ENCODE peak calls at places on chromosomes 3 and 15, in six cellular contexts. One of them, this sample, is unnamed.

GRCh38 chr3:142028174-142028833 is 121.0 kb downstream of the TFDP2 start:
- DNase-seq in kidney: no peak
- DNase-seq in cardiac muscle cell: peak
- DNase-seq in progenitor cell of endocrine pancreas: no peak
- DNase-seq in coronary artery: no peak
- DNase-seq in neural progenitor cell: peak
- DNase-seq in this sample: peak

GRCh38 chr3:69209413-69209812 is 87.0 kb upstream of the LMOD3 start:
- DNase-seq in kidney: no peak
- DNase-seq in coronary artery: no peak
- DNase-seq in neural progenitor cell: no peak
- DNase-seq in progenitor cell of endocrine pancreas: no peak
- DNase-seq in cardiac muscle cell: no peak
- DNase-seq in this sample: no peak

GRCh38 chr15:75655911-75656310 is 8.2 kb downstream of the SNX33 start:
- DNase-seq in cardiac muscle cell: no peak
- DNase-seq in coronary artery: no peak
- DNase-seq in progenitor cell of endocrine pancreas: no peak
- DNase-seq in kidney: no peak
- DNase-seq in neural progenitor cell: no peak
- DNase-seq in this sample: no peak

GRCh38 chr3:138726966-138727365 is 107.8 kb downstream of the PIK3CB start:
- DNase-seq in coronary artery: no peak
- DNase-seq in kidney: no peak
- DNase-seq in progenitor cell of endocrine pancreas: no peak
- DNase-seq in neural progenitor cell: no peak
- DNase-seq in cardiac muscle cell: no peak
- DNase-seq in this sample: no peak

GRCh38 chr3:143751643-143752178 is 96.6 kb downstream of the SLC9A9 start:
- DNase-seq in kidney: no peak
- DNase-seq in neural progenitor cell: no peak
- DNase-seq in progenitor cell of endocrine pancreas: no peak
- DNase-seq in cardiac muscle cell: no peak
- DNase-seq in coronary artery: no peak
- DNase-seq in this sample: no peak

GRCh38 chr15:85542895-85543331 is 162.5 kb downstream of the AKAP13 start:
- DNase-seq in coronary artery: no peak
- DNase-seq in progenitor cell of endocrine pancreas: no peak
- DNase-seq in cardiac muscle cell: no peak
- DNase-seq in neural progenitor cell: no peak
- DNase-seq in kidney: no peak
- DNase-seq in this sample: no peak

GRCh38 chr3:14261229-14261628 is 82.6 kb downstream of the LSM3 start:
- DNase-seq in neural progenitor cell: peak
- DNase-seq in kidney: peak
- DNase-seq in coronary artery: peak
- DNase-seq in cardiac muscle cell: peak
- DNase-seq in progenitor cell of endocrine pancreas: peak
- DNase-seq in this sample: no peak

GRCh38 chr15:37220949-37221670 is 120.8 kb upstream of the MEIS2 start:
- DNase-seq in progenitor cell of endocrine pancreas: no peak
- DNase-seq in neural progenitor cell: no peak
- DNase-seq in cardiac muscle cell: no peak
- DNase-seq in coronary artery: no peak
- DNase-seq in kidney: no peak
- DNase-seq in this sample: no peak

GRCh38 chr3:55624238-55624637 is 137.1 kb upstream of the WNT5A start:
- DNase-seq in cardiac muscle cell: no peak
- DNase-seq in coronary artery: no peak
- DNase-seq in neural progenitor cell: no peak
- DNase-seq in progenitor cell of endocrine pancreas: no peak
- DNase-seq in kidney: peak
- DNase-seq in this sample: no peak

GRCh38 chr3:153448146-153448870 is 286.3 kb downstream of the RAP2B start:
- DNase-seq in cardiac muscle cell: no peak
- DNase-seq in coronary artery: no peak
- DNase-seq in kidney: no peak
- DNase-seq in progenitor cell of endocrine pancreas: no peak
- DNase-seq in neural progenitor cell: no peak
- DNase-seq in this sample: no peak

GRCh38 chr15:69472575-69472974 is 20.0 kb downstream of the RPLP1 start:
- DNase-seq in progenitor cell of endocrine pancreas: no peak
- DNase-seq in coronary artery: no peak
- DNase-seq in cardiac muscle cell: no peak
- DNase-seq in kidney: no peak
- DNase-seq in neural progenitor cell: no peak
- DNase-seq in this sample: no peak

GRCh38 chr3:64867204-64867603 is 179.4 kb upstream of the ADAMTS9 start:
- DNase-seq in kidney: no peak
- DNase-seq in cardiac muscle cell: no peak
- DNase-seq in coronary artery: no peak
- DNase-seq in neural progenitor cell: no peak
- DNase-seq in progenitor cell of endocrine pancreas: no peak
- DNase-seq in this sample: no peak

GRCh38 chr3:39180183-39180545 is 12.2 kb downstream of the XIRP1 start:
- DNase-seq in cardiac muscle cell: no peak
- DNase-seq in neural progenitor cell: no peak
- DNase-seq in coronary artery: no peak
- DNase-seq in kidney: no peak
- DNase-seq in progenitor cell of endocrine pancreas: no peak
- DNase-seq in this sample: no peak

GRCh38 chr3:185859294-185859972 is 34.6 kb upstream of the IGF2BP2 start:
- DNase-seq in kidney: no peak
- DNase-seq in coronary artery: no peak
- DNase-seq in progenitor cell of endocrine pancreas: no peak
- DNase-seq in neural progenitor cell: no peak
- DNase-seq in cardiac muscle cell: no peak
- DNase-seq in this sample: no peak

GRCh38 chr15:73586006-73586654 is 47.1 kb downstream of the NPTN start:
- DNase-seq in cardiac muscle cell: no peak
- DNase-seq in neural progenitor cell: no peak
- DNase-seq in coronary artery: no peak
- DNase-seq in progenitor cell of endocrine pancreas: no peak
- DNase-seq in kidney: no peak
- DNase-seq in this sample: no peak

GRCh38 chr3:159487304-159487703 is 501.3 kb upstream of the IL12A start:
- DNase-seq in kidney: no peak
- DNase-seq in progenitor cell of endocrine pancreas: no peak
- DNase-seq in neural progenitor cell: no peak
- DNase-seq in coronary artery: no peak
- DNase-seq in cardiac muscle cell: no peak
- DNase-seq in this sample: no peak

GRCh38 chr3:43915546-43915945 is 224.8 kb downstream of the ABHD5 start:
- DNase-seq in kidney: no peak
- DNase-seq in coronary artery: no peak
- DNase-seq in neural progenitor cell: no peak
- DNase-seq in progenitor cell of endocrine pancreas: no peak
- DNase-seq in cardiac muscle cell: no peak
- DNase-seq in this sample: no peak

GRCh38 chr3:133152056-133152455 is 113.9 kb downstream of the TMEM108 start:
- DNase-seq in kidney: no peak
- DNase-seq in neural progenitor cell: no peak
- DNase-seq in cardiac muscle cell: no peak
- DNase-seq in coronary artery: no peak
- DNase-seq in progenitor cell of endocrine pancreas: no peak
- DNase-seq in this sample: no peak

GRCh38 chr3:19937459-19938362 is 3.7 kb upstream of the EFHB start:
- DNase-seq in coronary artery: no peak
- DNase-seq in cardiac muscle cell: no peak
- DNase-seq in progenitor cell of endocrine pancreas: no peak
- DNase-seq in neural progenitor cell: no peak
- DNase-seq in kidney: no peak
- DNase-seq in this sample: no peak

GRCh38 chr3:161409069-161409468 is 37.8 kb upstream of the SPTSSB start:
- DNase-seq in kidney: no peak
- DNase-seq in progenitor cell of endocrine pancreas: no peak
- DNase-seq in cardiac muscle cell: no peak
- DNase-seq in coronary artery: no peak
- DNase-seq in neural progenitor cell: peak
- DNase-seq in this sample: no peak

GRCh38 chr15:42215854-42216829 is 8.0 kb upstream of the VPS39 start:
- DNase-seq in progenitor cell of endocrine pancreas: no peak
- DNase-seq in cardiac muscle cell: peak
- DNase-seq in kidney: no peak
- DNase-seq in neural progenitor cell: no peak
- DNase-seq in coronary artery: no peak
- DNase-seq in this sample: no peak

GRCh38 chr15:71756574-71757352 is 53.6 kb upstream of the NR2E3 start:
- DNase-seq in coronary artery: no peak
- DNase-seq in neural progenitor cell: no peak
- DNase-seq in kidney: no peak
- DNase-seq in cardiac muscle cell: no peak
- DNase-seq in progenitor cell of endocrine pancreas: no peak
- DNase-seq in this sample: no peak

GRCh38 chr3:151156618-151157216 is 46.3 kb downstream of the GPR171 start:
- DNase-seq in coronary artery: no peak
- DNase-seq in neural progenitor cell: peak
- DNase-seq in kidney: no peak
- DNase-seq in cardiac muscle cell: peak
- DNase-seq in progenitor cell of endocrine pancreas: no peak
- DNase-seq in this sample: no peak

GRCh38 chr3:171178714-171179113 is 152.2 kb upstream of the SLC2A2 start:
- DNase-seq in coronary artery: no peak
- DNase-seq in kidney: no peak
- DNase-seq in progenitor cell of endocrine pancreas: no peak
- DNase-seq in neural progenitor cell: no peak
- DNase-seq in cardiac muscle cell: no peak
- DNase-seq in this sample: no peak
- TF ChIP-seq CTCF in coronary artery: no peak
- TF ChIP-seq CTCF in kidney: no peak
- TF ChIP-seq CTCF in progenitor cell of endocrine pancreas: no peak
- TF ChIP-seq CTCF in neural progenitor cell: no peak
- TF ChIP-seq CTCF in cardiac muscle cell: no peak
- TF ChIP-seq CTCF in this sample: no peak

GRCh38 chr3:82493858-82494257 is 732.4 kb upstream of the GBE1 start:
- DNase-seq in kidney: no peak
- DNase-seq in coronary artery: no peak
- DNase-seq in cardiac muscle cell: no peak
- DNase-seq in progenitor cell of endocrine pancreas: no peak
- DNase-seq in neural progenitor cell: no peak
- DNase-seq in this sample: no peak

GRCh38 chr3:82498186-82498585 is 736.7 kb upstream of the GBE1 start:
- DNase-seq in cardiac muscle cell: no peak
- DNase-seq in coronary artery: no peak
- DNase-seq in neural progenitor cell: no peak
- DNase-seq in progenitor cell of endocrine pancreas: no peak
- DNase-seq in kidney: no peak
- DNase-seq in this sample: no peak

GRCh38 chr3:82494977-82495489 is 733.6 kb upstream of the GBE1 start:
- DNase-seq in cardiac muscle cell: no peak
- DNase-seq in progenitor cell of endocrine pancreas: no peak
- DNase-seq in neural progenitor cell: no peak
- DNase-seq in coronary artery: no peak
- DNase-seq in kidney: no peak
- DNase-seq in this sample: no peak

GRCh38 chr3:82495655-82496054 is 734.2 kb upstream of the GBE1 start:
- DNase-seq in neural progenitor cell: no peak
- DNase-seq in coronary artery: no peak
- DNase-seq in progenitor cell of endocrine pancreas: no peak
- DNase-seq in cardiac muscle cell: no peak
- DNase-seq in kidney: no peak
- DNase-seq in this sample: no peak

GRCh38 chr3:82496890-82497560 is 735.6 kb upstream of the GBE1 start:
- DNase-seq in coronary artery: no peak
- DNase-seq in cardiac muscle cell: peak
- DNase-seq in neural progenitor cell: peak
- DNase-seq in kidney: no peak
- DNase-seq in progenitor cell of endocrine pancreas: no peak
- DNase-seq in this sample: no peak
- TF ChIP-seq CTCF in coronary artery: no peak
- TF ChIP-seq CTCF in cardiac muscle cell: no peak
- TF ChIP-seq CTCF in neural progenitor cell: peak
- TF ChIP-seq CTCF in kidney: peak
- TF ChIP-seq CTCF in progenitor cell of endocrine pancreas: peak
- TF ChIP-seq CTCF in this sample: peak

GRCh38 chr3:194908432-194908966 is 222.8 kb downstream of the FAM43A start:
- DNase-seq in neural progenitor cell: no peak
- DNase-seq in coronary artery: no peak
- DNase-seq in kidney: no peak
- DNase-seq in progenitor cell of endocrine pancreas: no peak
- DNase-seq in cardiac muscle cell: no peak
- DNase-seq in this sample: no peak
- TF ChIP-seq CTCF in neural progenitor cell: no peak
- TF ChIP-seq CTCF in coronary artery: no peak
- TF ChIP-seq CTCF in kidney: no peak
- TF ChIP-seq CTCF in progenitor cell of endocrine pancreas: no peak
- TF ChIP-seq CTCF in cardiac muscle cell: no peak
- TF ChIP-seq CTCF in this sample: no peak

GRCh38 chr3:110314512-110315114 is 757.0 kb upstream of the NECTIN3 start:
- DNase-seq in progenitor cell of endocrine pancreas: peak
- DNase-seq in neural progenitor cell: peak
- DNase-seq in cardiac muscle cell: peak
- DNase-seq in kidney: no peak
- DNase-seq in coronary artery: no peak
- DNase-seq in this sample: peak
- TF ChIP-seq CTCF in progenitor cell of endocrine pancreas: peak
- TF ChIP-seq CTCF in neural progenitor cell: peak
- TF ChIP-seq CTCF in cardiac muscle cell: peak
- TF ChIP-seq CTCF in kidney: peak
- TF ChIP-seq CTCF in coronary artery: peak
- TF ChIP-seq CTCF in this sample: peak

GRCh38 chr15:23869391-23869790 is 182.3 kb upstream of the NDN start:
- DNase-seq in neural progenitor cell: peak
- DNase-seq in kidney: peak
- DNase-seq in cardiac muscle cell: peak
- DNase-seq in coronary artery: no peak
- DNase-seq in progenitor cell of endocrine pancreas: peak
- DNase-seq in this sample: no peak

GRCh38 chr15:23860846-23861245 is 173.7 kb upstream of the NDN start:
- DNase-seq in kidney: no peak
- DNase-seq in neural progenitor cell: no peak
- DNase-seq in coronary artery: no peak
- DNase-seq in cardiac muscle cell: peak
- DNase-seq in progenitor cell of endocrine pancreas: no peak
- DNase-seq in this sample: no peak

DNA sequence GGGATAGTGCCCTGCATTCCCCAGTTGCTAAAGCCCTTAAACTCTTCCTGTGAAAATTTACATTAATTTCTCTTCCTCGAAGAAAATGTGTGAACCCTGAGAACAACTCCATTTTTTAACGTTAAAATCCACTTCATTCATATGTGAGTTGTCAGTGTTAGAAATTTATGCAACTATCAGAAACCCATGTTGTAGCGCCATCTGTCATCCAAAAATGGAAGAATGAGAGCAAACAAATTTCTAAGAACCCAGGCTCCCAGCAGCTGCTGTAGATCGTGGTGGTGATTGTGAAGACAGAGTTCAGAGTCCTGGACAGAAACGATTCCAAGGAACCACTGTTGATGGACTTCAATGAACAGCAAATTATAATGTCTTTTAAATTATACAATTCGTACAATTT is 179.7 kb upstream of the NDN start:
- DNase-seq in kidney: no peak
- DNase-seq in coronary artery: no peak
- DNase-seq in progenitor cell of endocrine pancreas: no peak
- DNase-seq in neural progenitor cell: peak
- DNase-seq in cardiac muscle cell: peak
- DNase-seq in this sample: no peak
- TF ChIP-seq CTCF in kidney: no peak
- TF ChIP-seq CTCF in coronary artery: no peak
- TF ChIP-seq CTCF in progenitor cell of endocrine pancreas: peak
- TF ChIP-seq CTCF in neural progenitor cell: peak
- TF ChIP-seq CTCF in cardiac muscle cell: peak
- TF ChIP-seq CTCF in this sample: peak

This sample was measured in epithelial cell of proximal tubule.